ENCODE peak calls at places on chromosome 14, in four cellular contexts. J is NB4, V is IMR-90, X is endothelial cell of umbilical vein. U is an unnamed sample.

GRCh38 chr14:103456167-103456835 is 66.3 kb downstream of the CKB start:
- DNase-seq in J (no peak), V (peak; percentile 52), X (peak; percentile 51), U (no peak)

GRCh38 chr14:51573607-51574006 is 78.1 kb upstream of the FRMD6 start:
- DNase-seq in J (no peak), V (no peak), X (no peak), U (no peak)

GRCh38 chr14:103126873-103127304 is 3.6 kb downstream of the TNFAIP2 start:
- DNase-seq in J (no peak), V (no peak), X (peak; percentile 26), U (no peak)

GRCh38 chr14:88426271-88426670 is 40.8 kb downstream of the SPATA7 start:
- DNase-seq in J (no peak), V (peak; percentile 74), X (no peak), U (no peak)

GRCh38 chr14:67004521-67004920 is 184.7 kb upstream of the GARIN2 start:
- DNase-seq in J (no peak), V (no peak), X (no peak), U (peak; percentile 24)

GRCh38 chr14:81211844-81212243 is 8.9 kb downstream of the GTF2A1 start:
- DNase-seq in J (peak; percentile 41), V (peak; percentile 17), X (peak; percentile 24), U (no peak)

GRCh38 chr14:78278464-78278863 is 108.3 kb downstream of the NRXN3 start:
- DNase-seq in J (no peak), V (no peak), X (no peak), U (no peak)

GRCh38 chr14:76922599-76922998 is 96.4 kb downstream of the LRRC74A start:
- DNase-seq in J (no peak), V (peak; percentile 50), X (no peak), U (no peak)

GRCh38 chr14:73238262-73238852 is 1.1 kb downstream of the PAPLN start:
- DNase-seq in J (peak; percentile 63), V (peak; percentile 73), X (peak; percentile 63), U (peak; percentile 28)

GRCh38 chr14:103246089-103246488 is 87.9 kb upstream of the EIF5 start:
- DNase-seq in J (no peak), V (no peak), X (no peak), U (no peak)